ENCODE peak calls at places on chromosome 4, in four cellular contexts. M is K562, F is WTC11, D is SK-N-SH. U is an unnamed sample.

GRCh38 chr4:122963222-122963621 is 40.8 kb upstream of the NUDT6 start:
- DNase-seq in M (no peak), F (no peak), D (no peak), U (no peak)

GRCh38 chr4:163404570-163404969 is 60.9 kb downstream of the NPY5R start:
- DNase-seq in M (no peak), F (no peak), D (no peak), U (no peak)

GRCh38 chr4:177177446-177178160 is 132.1 kb upstream of the NEIL3 start:
- DNase-seq in M (no peak), F (no peak), D (no peak), U (no peak)

GRCh38 chr4:74631338-74631737 is 163.0 kb downstream of the BTC start:
- DNase-seq in M (no peak), F (no peak), D (no peak), U (no peak)

GRCh38 chr4:186441502-186441901 is 113.9 kb downstream of the MTNR1A start:
- DNase-seq in M (peak), F (no peak), D (no peak), U (no peak)

GRCh38 chr4:147683172-147683571 is 791 bp downstream of the PRMT9 start:
- DNase-seq in M (peak), F (no peak), D (peak), U (no peak)

GRCh38 chr4:13160906-13161305 is 323.2 kb downstream of the RAB28 start:
- DNase-seq in M (no peak), F (no peak), D (no peak), U (no peak)

GRCh38 chr4:13706716-13707115 is 79.2 kb upstream of the BOD1L1 start:
- DNase-seq in M (no peak), F (no peak), D (no peak), U (no peak)

GRCh38 chr4:140764785-140765392 is 8.7 kb upstream of the TBC1D9 start:
- DNase-seq in M (no peak), F (no peak), D (no peak), U (no peak)

GRCh38 chr4:105128208-105128607 is 18.5 kb upstream of the TET2 start:
- DNase-seq in M (no peak), F (no peak), D (no peak), U (no peak)

GRCh38 chr4:55736605-55737183 is 82.9 kb upstream of the EXOC1L start:
- DNase-seq in M (peak), F (no peak), D (peak), U (no peak)

GRCh38 chr4:118981839-118982381 is 93.3 kb downstream of the SYNPO2 start:
- DNase-seq in M (peak), F (peak), D (peak), U (no peak)

GRCh38 chr4:63348735-63349673 is 1060.2 kb downstream of the TECRL start:
- DNase-seq in M (no peak), F (no peak), D (peak), U (no peak)

GRCh38 chr4:185713731-185714130 is 98.3 kb downstream of the SORBS2 start:
- DNase-seq in M (no peak), F (no peak), D (no peak), U (no peak)

GRCh38 chr4:127055349-127055748 is 577.4 kb upstream of the INTU start:
- DNase-seq in M (no peak), F (no peak), D (no peak), U (no peak)

GRCh38 chr4:133148690-133149363 is at the start of gene PCDH10:
- DNase-seq in M (peak), F (peak), D (peak), U (no peak)
- TF ChIP-seq USF1 in M (no peak), F (no peak), D (no peak), U (no peak)

GRCh38 chr4:36285784-36286480 is 4.5 kb downstream of the DTHD1 start:
- DNase-seq in M (no peak), F (no peak), D (no peak), U (peak)
- TF ChIP-seq USF1 in M (no peak), F (no peak), D (no peak), U (no peak)

DNA sequence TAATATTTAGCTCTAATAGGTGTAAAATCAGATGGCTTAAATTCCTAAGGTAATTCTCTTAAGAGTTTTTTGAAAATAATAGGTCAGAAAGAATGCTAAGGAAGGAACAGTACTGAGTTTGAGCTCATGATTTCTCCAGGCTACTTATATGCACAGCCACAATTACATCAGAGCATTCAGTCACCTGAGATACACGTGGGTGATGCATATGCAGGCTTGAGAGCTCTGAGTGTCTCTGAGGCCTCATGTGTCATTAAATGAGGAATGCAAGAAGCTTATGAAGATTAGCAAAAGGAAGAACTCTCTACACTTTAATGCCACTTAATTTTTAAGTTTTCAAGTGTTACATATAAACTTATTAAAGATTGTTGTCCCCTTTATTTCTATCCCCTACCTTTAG is 124.0 kb upstream of the STIM2 start:
- DNase-seq in M (no peak), F (no peak), D (no peak), U (no peak)
- TF ChIP-seq USF1 in M (no peak), F (no peak), D (no peak), U (no peak)

GRCh38 chr4:33714971-33715370 is 2529.3 kb downstream of the ARAP2 start:
- DNase-seq in M (no peak), F (no peak), D (no peak), U (no peak)

GRCh38 chr4:33715996-33716395 is 2528.3 kb downstream of the ARAP2 start:
- DNase-seq in M (no peak), F (no peak), D (peak), U (no peak)
- TF ChIP-seq USF1 in M (no peak), F (no peak), D (no peak), U (no peak)

DNA sequence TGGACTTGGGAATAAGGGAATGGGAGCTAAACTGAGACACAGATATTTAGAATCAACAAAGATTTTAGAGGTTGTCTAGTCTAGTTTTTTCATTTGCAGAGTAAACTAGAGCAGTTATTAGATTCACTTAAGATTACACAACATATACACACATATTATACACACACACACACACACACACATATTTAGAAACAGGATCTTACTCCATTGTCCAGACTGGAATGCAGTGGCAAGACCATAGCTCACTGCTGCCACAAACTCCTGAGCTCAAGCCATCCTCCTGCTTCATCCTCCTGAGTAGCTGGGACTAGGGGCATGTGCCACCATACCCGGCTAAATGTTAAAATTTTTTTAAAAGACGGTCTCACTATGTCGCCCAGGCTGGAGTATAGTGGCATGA is 127.8 kb downstream of the TSPAN5 start:
- DNase-seq in M (no peak), F (no peak), D (no peak), U (no peak)
- TF ChIP-seq USF1 in M (no peak), F (no peak), D (no peak), U (no peak)

GRCh38 chr4:17624821-17625220 is 10.4 kb downstream of the MED28 start:
- DNase-seq in M (no peak), F (no peak), D (no peak), U (no peak)

GRCh38 chr4:17619416-17620105 is 5.1 kb downstream of the MED28 start:
- DNase-seq in M (no peak), F (no peak), D (no peak), U (no peak)

GRCh38 chr4:17618926-17619325 is 4.5 kb downstream of the MED28 start:
- DNase-seq in M (no peak), F (no peak), D (no peak), U (no peak)

DNA sequence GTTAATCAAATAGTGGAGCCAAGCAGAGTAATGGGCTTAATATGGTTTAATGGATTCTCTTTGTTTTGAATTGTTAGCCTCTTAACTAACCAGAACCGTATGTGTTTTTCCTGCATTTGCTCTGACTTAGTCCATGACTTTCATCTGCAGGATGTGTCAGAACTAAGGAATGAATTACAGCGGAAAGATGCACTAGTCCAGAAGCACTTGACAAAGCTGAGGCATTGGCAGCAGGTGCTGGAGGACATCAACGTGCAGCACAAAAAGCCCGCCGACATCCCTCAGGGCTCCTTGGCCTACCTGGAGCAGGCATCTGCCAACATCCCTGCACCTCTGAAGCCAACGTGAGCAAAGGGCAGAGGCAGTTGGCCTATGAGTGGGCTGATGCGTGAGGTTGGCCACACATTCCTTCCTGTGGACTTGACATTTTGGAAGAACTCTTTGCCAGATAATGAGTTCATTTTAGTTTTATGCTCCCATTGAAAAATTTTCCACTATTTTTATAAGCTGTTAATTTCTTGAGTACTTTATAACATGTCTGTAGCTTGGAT is 9.1 kb downstream of the MED28 start:
- DNase-seq in M (no peak), F (no peak), D (no peak), U (no peak)
- TF ChIP-seq USF1 in M (no peak), F (no peak), D (no peak), U (no peak)